ENCODE peak calls at places on chromosomes 7 and 10, in seven cellular contexts. One of them, this sample, is unnamed.

GRCh38 chr7:84078415-84078814 is 116.2 kb downstream of the SEMA3A start:
- DNase-seq in hepatocyte: no peak
- DNase-seq in mucosa of descending colon: no peak
- DNase-seq in A549: no peak
- DNase-seq in IMR-90: no peak
- DNase-seq in mesendoderm: peak; percentile 19
- DNase-seq in endothelial cell of umbilical vein: no peak
- DNase-seq in this sample: no peak

GRCh38 chr7:2722591-2722990 is 34.6 kb downstream of the AMZ1 start:
- DNase-seq in hepatocyte: no peak
- DNase-seq in mucosa of descending colon: no peak
- DNase-seq in A549: no peak
- DNase-seq in IMR-90: no peak
- DNase-seq in mesendoderm: no peak
- DNase-seq in endothelial cell of umbilical vein: no peak
- DNase-seq in this sample: no peak

GRCh38 chr10:69710008-69710905 is 80.2 kb downstream of the FAM241B start:
- DNase-seq in hepatocyte: no peak
- DNase-seq in mucosa of descending colon: no peak
- DNase-seq in A549: no peak
- DNase-seq in IMR-90: no peak
- DNase-seq in mesendoderm: no peak
- DNase-seq in endothelial cell of umbilical vein: no peak
- DNase-seq in this sample: no peak

GRCh38 chr10:63522129-63522687 is 1.0 kb downstream of the REEP3 start:
- DNase-seq in hepatocyte: peak; percentile 16
- DNase-seq in mucosa of descending colon: peak; percentile 63
- DNase-seq in A549: peak; percentile 33
- DNase-seq in IMR-90: peak; percentile 47
- DNase-seq in mesendoderm: no peak
- DNase-seq in endothelial cell of umbilical vein: peak; percentile 72
- DNase-seq in this sample: no peak

GRCh38 chr10:99345350-99345749 is 16.2 kb downstream of the CNNM1 start:
- DNase-seq in hepatocyte: no peak
- DNase-seq in mucosa of descending colon: no peak
- DNase-seq in A549: peak; percentile 89
- DNase-seq in IMR-90: peak; percentile 68
- DNase-seq in mesendoderm: peak; percentile 72
- DNase-seq in endothelial cell of umbilical vein: no peak
- DNase-seq in this sample: no peak

GRCh38 chr10:132223156-132223590 is 36.4 kb downstream of the DPYSL4 start:
- DNase-seq in hepatocyte: peak; percentile 89
- DNase-seq in mucosa of descending colon: peak; percentile 85
- DNase-seq in A549: peak; percentile 85
- DNase-seq in IMR-90: peak; percentile 71
- DNase-seq in mesendoderm: peak; percentile 93
- DNase-seq in endothelial cell of umbilical vein: peak; percentile 79
- DNase-seq in this sample: peak; percentile 90

GRCh38 chr7:18975276-18975675 is 142.2 kb downstream of the TWIST1 start:
- DNase-seq in hepatocyte: no peak
- DNase-seq in mucosa of descending colon: no peak
- DNase-seq in A549: no peak
- DNase-seq in IMR-90: no peak
- DNase-seq in mesendoderm: no peak
- DNase-seq in endothelial cell of umbilical vein: no peak
- DNase-seq in this sample: no peak

GRCh38 chr10:75335191-75335590 is 66.4 kb downstream of the ZNF503 start:
- DNase-seq in hepatocyte: no peak
- DNase-seq in mucosa of descending colon: no peak
- DNase-seq in A549: no peak
- DNase-seq in IMR-90: no peak
- DNase-seq in mesendoderm: no peak
- DNase-seq in endothelial cell of umbilical vein: no peak
- DNase-seq in this sample: no peak

GRCh38 chr10:30199376-30200018 is 140.1 kb upstream of the JCAD start:
- DNase-seq in hepatocyte: no peak
- DNase-seq in mucosa of descending colon: no peak
- DNase-seq in A549: no peak
- DNase-seq in IMR-90: no peak
- DNase-seq in mesendoderm: no peak
- DNase-seq in endothelial cell of umbilical vein: peak; percentile 71
- DNase-seq in this sample: no peak

GRCh38 chr10:97081621-97082235 is 104.0 kb downstream of the SLIT1 start:
- DNase-seq in hepatocyte: peak; percentile 86
- DNase-seq in mucosa of descending colon: peak; percentile 74
- DNase-seq in A549: peak; percentile 66
- DNase-seq in IMR-90: peak; percentile 50
- DNase-seq in mesendoderm: peak; percentile 78
- DNase-seq in endothelial cell of umbilical vein: peak; percentile 57
- DNase-seq in this sample: no peak

GRCh38 chr10:99748823-99749451 is 16.9 kb downstream of the CUTC start:
- DNase-seq in hepatocyte: no peak
- DNase-seq in mucosa of descending colon: no peak
- DNase-seq in A549: no peak
- DNase-seq in IMR-90: peak; percentile 21
- DNase-seq in mesendoderm: no peak
- DNase-seq in endothelial cell of umbilical vein: no peak
- DNase-seq in this sample: no peak

GRCh38 chr7:127047521-127047920 is 205.2 kb downstream of the GRM8 start:
- DNase-seq in hepatocyte: peak; percentile 11
- DNase-seq in mucosa of descending colon: no peak
- DNase-seq in A549: no peak
- DNase-seq in IMR-90: no peak
- DNase-seq in mesendoderm: no peak
- DNase-seq in endothelial cell of umbilical vein: no peak
- DNase-seq in this sample: no peak

GRCh38 chr7:148182264-148182663 is 408.3 kb upstream of the C7orf33 start:
- DNase-seq in hepatocyte: no peak
- DNase-seq in mucosa of descending colon: no peak
- DNase-seq in A549: no peak
- DNase-seq in IMR-90: no peak
- DNase-seq in mesendoderm: peak; percentile 42
- DNase-seq in endothelial cell of umbilical vein: no peak
- DNase-seq in this sample: no peak

GRCh38 chr10:97196213-97197029 is 10.7 kb upstream of the SLIT1 start:
- DNase-seq in hepatocyte: peak; percentile 86
- DNase-seq in mucosa of descending colon: peak; percentile 67
- DNase-seq in A549: peak; percentile 67
- DNase-seq in IMR-90: peak; percentile 43
- DNase-seq in mesendoderm: peak; percentile 85
- DNase-seq in endothelial cell of umbilical vein: peak; percentile 48
- DNase-seq in this sample: peak; percentile 70

GRCh38 chr7:98616381-98617050 is 569 bp upstream of the NPTX2 start:
- DNase-seq in hepatocyte: no peak
- DNase-seq in mucosa of descending colon: no peak
- DNase-seq in A549: no peak
- DNase-seq in IMR-90: no peak
- DNase-seq in mesendoderm: peak; percentile 61
- DNase-seq in endothelial cell of umbilical vein: no peak
- DNase-seq in this sample: no peak

GRCh38 chr7:16203065-16203464 is 218.3 kb downstream of the CRPPA start:
- DNase-seq in hepatocyte: no peak
- DNase-seq in mucosa of descending colon: peak; percentile 71
- DNase-seq in A549: no peak
- DNase-seq in IMR-90: no peak
- DNase-seq in mesendoderm: no peak
- DNase-seq in endothelial cell of umbilical vein: peak; percentile 15
- DNase-seq in this sample: no peak

GRCh38 chr10:9198611-9199010 is 1144.1 kb downstream of the GATA3 start:
- DNase-seq in hepatocyte: no peak
- DNase-seq in mucosa of descending colon: no peak
- DNase-seq in A549: no peak
- DNase-seq in IMR-90: peak; percentile 80
- DNase-seq in mesendoderm: peak; percentile 64
- DNase-seq in endothelial cell of umbilical vein: no peak
- DNase-seq in this sample: no peak

GRCh38 chr7:106644999-106645398 is 16.0 kb downstream of the CCDC71L start:
- DNase-seq in hepatocyte: no peak
- DNase-seq in mucosa of descending colon: no peak
- DNase-seq in A549: no peak
- DNase-seq in IMR-90: no peak
- DNase-seq in mesendoderm: no peak
- DNase-seq in endothelial cell of umbilical vein: no peak
- DNase-seq in this sample: no peak

GRCh38 chr7:130894146-130895005 is 160.4 kb upstream of the KLF14 start:
- DNase-seq in hepatocyte: no peak
- DNase-seq in mucosa of descending colon: no peak
- DNase-seq in A549: peak; percentile 93
- DNase-seq in IMR-90: peak; percentile 78
- DNase-seq in mesendoderm: no peak
- DNase-seq in endothelial cell of umbilical vein: peak; percentile 54
- DNase-seq in this sample: no peak

GRCh38 chr7:111184960-111185359 is 94.0 kb downstream of the LRRN3 start:
- DNase-seq in hepatocyte: no peak
- DNase-seq in mucosa of descending colon: no peak
- DNase-seq in A549: no peak
- DNase-seq in IMR-90: no peak
- DNase-seq in mesendoderm: no peak
- DNase-seq in endothelial cell of umbilical vein: no peak
- DNase-seq in this sample: no peak

GRCh38 chr10:101901340-101901739 is 57.7 kb upstream of the KCNIP2 start:
- DNase-seq in hepatocyte: no peak
- DNase-seq in mucosa of descending colon: no peak
- DNase-seq in A549: no peak
- DNase-seq in IMR-90: no peak
- DNase-seq in mesendoderm: no peak
- DNase-seq in endothelial cell of umbilical vein: no peak
- DNase-seq in this sample: no peak

GRCh38 chr7:44750921-44751571 is 2.4 kb downstream of the ZMIZ2 start:
- DNase-seq in hepatocyte: peak; percentile 57
- DNase-seq in mucosa of descending colon: no peak
- DNase-seq in A549: no peak
- DNase-seq in IMR-90: peak; percentile 52
- DNase-seq in mesendoderm: no peak
- DNase-seq in endothelial cell of umbilical vein: no peak
- DNase-seq in this sample: no peak

GRCh38 chr7:73366127-73366526 is 38.2 kb downstream of the FKBP6 start:
- DNase-seq in hepatocyte: no peak
- DNase-seq in mucosa of descending colon: no peak
- DNase-seq in A549: no peak
- DNase-seq in IMR-90: no peak
- DNase-seq in mesendoderm: no peak
- DNase-seq in endothelial cell of umbilical vein: no peak
- DNase-seq in this sample: no peak

GRCh38 chr7:149013876-149014275 is 14.4 kb downstream of the PDIA4 start:
- DNase-seq in hepatocyte: no peak
- DNase-seq in mucosa of descending colon: no peak
- DNase-seq in A549: no peak
- DNase-seq in IMR-90: no peak
- DNase-seq in mesendoderm: no peak
- DNase-seq in endothelial cell of umbilical vein: no peak
- DNase-seq in this sample: no peak

GRCh38 chr10:11197266-11197712 is 179.6 kb downstream of the CELF2 start:
- DNase-seq in hepatocyte: peak; percentile 53
- DNase-seq in mucosa of descending colon: peak; percentile 67
- DNase-seq in A549: no peak
- DNase-seq in IMR-90: no peak
- DNase-seq in mesendoderm: no peak
- DNase-seq in endothelial cell of umbilical vein: no peak
- DNase-seq in this sample: no peak

GRCh38 chr7:35254496-35255416 is 856 bp upstream of the TBX20 start:
- DNase-seq in hepatocyte: peak; percentile 28
- DNase-seq in mucosa of descending colon: no peak
- DNase-seq in A549: no peak
- DNase-seq in IMR-90: no peak
- DNase-seq in mesendoderm: peak; percentile 74
- DNase-seq in endothelial cell of umbilical vein: no peak
- DNase-seq in this sample: no peak

GRCh38 chr7:35252584-35252983 is 1.3 kb downstream of the TBX20 start:
- DNase-seq in hepatocyte: no peak
- DNase-seq in mucosa of descending colon: no peak
- DNase-seq in A549: no peak
- DNase-seq in IMR-90: no peak
- DNase-seq in mesendoderm: no peak
- DNase-seq in endothelial cell of umbilical vein: no peak
- DNase-seq in this sample: no peak

GRCh38 chr7:35253182-35253679 is 669 bp downstream of the TBX20 start:
- DNase-seq in hepatocyte: no peak
- DNase-seq in mucosa of descending colon: no peak
- DNase-seq in A549: peak; percentile 11
- DNase-seq in IMR-90: no peak
- DNase-seq in mesendoderm: peak; percentile 54
- DNase-seq in endothelial cell of umbilical vein: no peak
- DNase-seq in this sample: no peak

GRCh38 chr7:35255417-35255798 is 1.5 kb upstream of the TBX20 start:
- DNase-seq in hepatocyte: no peak
- DNase-seq in mucosa of descending colon: no peak
- DNase-seq in A549: no peak
- DNase-seq in IMR-90: no peak
- DNase-seq in mesendoderm: peak; percentile 41
- DNase-seq in endothelial cell of umbilical vein: no peak
- DNase-seq in this sample: no peak

GRCh38 chr7:35253680-35254495 is at the start of gene TBX20:
- DNase-seq in hepatocyte: peak; percentile 86
- DNase-seq in mucosa of descending colon: peak; percentile 71
- DNase-seq in A549: peak; percentile 80
- DNase-seq in IMR-90: peak; percentile 19
- DNase-seq in mesendoderm: peak; percentile 78
- DNase-seq in endothelial cell of umbilical vein: peak; percentile 35
- DNase-seq in this sample: peak; percentile 91
- H3K4me3 ChIP-seq in hepatocyte: peak within 1 kb of the TSS; percentile 43
- H3K4me3 ChIP-seq in mucosa of descending colon: no peak within 1 kb of the TSS
- H3K4me3 ChIP-seq in A549: peak within 1 kb of the TSS; percentile 65
- H3K4me3 ChIP-seq in IMR-90: peak within 1 kb of the TSS; percentile 46
- H3K4me3 ChIP-seq in mesendoderm: peak within 1 kb of the TSS; percentile 24
- H3K4me3 ChIP-seq in endothelial cell of umbilical vein: peak within 1 kb of the TSS; percentile 16
- H3K4me3 ChIP-seq in this sample: peak within 1 kb of the TSS; percentile 83

GRCh38 chr7:41005381-41005901 is 697.4 kb downstream of the INHBA start:
- DNase-seq in hepatocyte: no peak
- DNase-seq in mucosa of descending colon: no peak
- DNase-seq in A549: peak; percentile 35
- DNase-seq in IMR-90: peak; percentile 92
- DNase-seq in mesendoderm: no peak
- DNase-seq in endothelial cell of umbilical vein: no peak
- DNase-seq in this sample: no peak
- H3K4me1 ChIP-seq in hepatocyte: no peaks in the 10 kb centered on the region
- H3K4me1 ChIP-seq in mucosa of descending colon: no peaks in the 10 kb centered on the region
- H3K4me1 ChIP-seq in A549: peaks cover 30% of the 10 kb centered on the region
- H3K4me1 ChIP-seq in IMR-90: peaks cover 17% of the 10 kb centered on the region
- H3K4me1 ChIP-seq in mesendoderm: no peaks in the 10 kb centered on the region
- H3K4me1 ChIP-seq in endothelial cell of umbilical vein: no peaks in the 10 kb centered on the region
- H3K4me1 ChIP-seq in this sample: no peaks in the 10 kb centered on the region

GRCh38 chr7:75842836-75843446 is 29.3 kb upstream of the CCL24 start:
- DNase-seq in hepatocyte: peak; percentile 39
- DNase-seq in mucosa of descending colon: no peak
- DNase-seq in A549: peak; percentile 72
- DNase-seq in IMR-90: peak; percentile 93
- DNase-seq in mesendoderm: peak; percentile 22
- DNase-seq in endothelial cell of umbilical vein: peak; percentile 91
- DNase-seq in this sample: no peak
- H3K4me3 ChIP-seq in hepatocyte: no peak overlapping the region
- H3K4me3 ChIP-seq in mucosa of descending colon: no peak overlapping the region
- H3K4me3 ChIP-seq in A549: no peak overlapping the region
- H3K4me3 ChIP-seq in IMR-90: no peak overlapping the region
- H3K4me3 ChIP-seq in mesendoderm: no peak overlapping the region
- H3K4me3 ChIP-seq in endothelial cell of umbilical vein: no peak overlapping the region
- H3K4me3 ChIP-seq in this sample: no peak overlapping the region

DNA sequence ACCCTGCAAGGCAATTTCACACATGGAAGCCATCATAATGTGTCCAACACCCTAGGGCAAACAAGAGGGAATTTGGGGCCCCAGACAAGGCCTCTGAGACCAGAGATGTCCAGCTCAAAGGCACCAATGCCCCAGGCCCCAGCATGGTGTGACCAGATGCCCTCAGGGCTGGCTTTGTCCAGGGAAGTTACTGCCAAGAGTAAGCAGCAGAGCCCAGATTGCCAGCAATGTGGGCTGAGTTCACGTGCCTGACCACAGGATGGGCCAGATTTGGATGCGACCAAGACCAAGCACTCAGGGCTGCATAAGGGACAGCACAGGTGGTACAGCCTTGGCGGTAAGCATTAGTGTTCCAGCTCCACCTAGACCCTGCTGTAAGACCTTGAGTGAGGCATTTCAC is 12.7 kb downstream of the MYOF start:
- DNase-seq in hepatocyte: no peak
- DNase-seq in mucosa of descending colon: no peak
- DNase-seq in A549: no peak
- DNase-seq in IMR-90: no peak
- DNase-seq in mesendoderm: no peak
- DNase-seq in endothelial cell of umbilical vein: no peak
- DNase-seq in this sample: no peak
- H3K4me1 ChIP-seq in hepatocyte: peaks cover 10% of the 10 kb centered on the region
- H3K4me1 ChIP-seq in mucosa of descending colon: peaks cover 37% of the 10 kb centered on the region
- H3K4me1 ChIP-seq in A549: peaks cover 93% of the 10 kb centered on the region
- H3K4me1 ChIP-seq in IMR-90: peaks cover 45% of the 10 kb centered on the region
- H3K4me1 ChIP-seq in mesendoderm: no peaks in the 10 kb centered on the region
- H3K4me1 ChIP-seq in endothelial cell of umbilical vein: peaks cover 90% of the 10 kb centered on the region
- H3K4me1 ChIP-seq in this sample: no peaks in the 10 kb centered on the region